ENCODE peak calls at places on chromosomes 1 and 21, in six cellular contexts. Z is SHP77, T is T47D, J is SW480, S is EL, P is anterior cingulate cortex. F is an unnamed sample.

GRCh38 chr1:204199579-204199978 is 3.3 kb upstream of the KISS1 start:
- DNase-seq in S (no peak), Z (no peak), T (no peak), J (no peak), P (no peak), F (no peak)

GRCh38 chr1:216600730-216601426 is 122.4 kb downstream of the ESRRG start:
- DNase-seq in Z (peak), J (peak), P (peak), T (peak), S (peak), F (peak)

GRCh38 chr1:232017057-232017456 is 390.5 kb downstream of the DISC1 start:
- DNase-seq in S (no peak), Z (no peak), J (no peak), P (no peak), T (no peak), F (no peak)

GRCh38 chr1:78071696-78072095 is 25.9 kb downstream of the GIPC2 start:
- DNase-seq in Z (no peak), P (no peak), J (no peak), S (no peak), T (no peak), F (no peak)

GRCh38 chr1:111736548-111737215 is 2.5 kb downstream of the INKA2 start:
- DNase-seq in P (no peak), S (peak), T (no peak), J (no peak), Z (peak), F (no peak)

GRCh38 chr21:17050156-17050555 is 462.7 kb upstream of the CXADR start:
- DNase-seq in T (no peak), S (no peak), J (no peak), Z (no peak), P (no peak), F (no peak)

GRCh38 chr1:226995966-226996332 is 55.9 kb downstream of the COQ8A start:
- DNase-seq in S (no peak), T (no peak), P (no peak), Z (no peak), J (no peak), F (no peak)

GRCh38 chr1:10209590-10209904 is 823 bp upstream of the KIF1B start:
- DNase-seq in S (no peak), T (no peak), P (no peak), Z (no peak), J (no peak), F (no peak)

GRCh38 chr1:25343872-25344271 is 5.7 kb downstream of the TMEM50A start:
- DNase-seq in P (no peak), J (peak), S (peak), Z (no peak), T (no peak), F (no peak)

GRCh38 chr1:224727851-224728250 is 111.7 kb downstream of the CNIH3 start:
- DNase-seq in T (no peak), J (no peak), S (peak), P (no peak), Z (no peak), F (no peak)

F was measured in prostate gland.